ENCODE peak calls at places on chromosomes 5 and 9, in five cellular contexts. L, X, N, D and K are unnamed samples.

GRCh38 chr9:134396258-134396742 is 70.0 kb downstream of the RXRA start:
- DNase-seq in N (no peak), L (no peak), D (no peak), X (no peak), K (no peak)

GRCh38 chr9:77469515-77470197 is 178.5 kb downstream of the GNA14 start:
- DNase-seq in D (no peak), X (no peak), N (no peak), L (no peak), K (no peak)

GRCh38 chr9:88388886-88389617 is 808 bp downstream of the SPIN1 start:
- DNase-seq in D (peak), X (peak), N (no peak), L (peak), K (peak)

GRCh38 chr9:131651599-131651998 is 88.3 kb downstream of the RAPGEF1 start:
- DNase-seq in X (peak), L (no peak), N (no peak), D (no peak), K (peak)

GRCh38 chr9:79616013-79616412 is 44.2 kb downstream of the TLE4 start:
- DNase-seq in X (peak), L (no peak), N (no peak), D (no peak), K (no peak)

GRCh38 chr9:22079873-22080341 is 70.8 kb upstream of the CDKN2B start:
- DNase-seq in N (no peak), X (peak), L (no peak), D (no peak), K (no peak)

GRCh38 chr9:87250205-87250604 is 247.5 kb upstream of the DAPK1 start:
- DNase-seq in X (no peak), L (no peak), D (no peak), N (no peak), K (no peak)

GRCh38 chr5:92268343-92268742 is 885.2 kb upstream of the ARRDC3 start:
- DNase-seq in L (no peak), X (no peak), D (no peak), N (no peak), K (no peak)

GRCh38 chr9:117170567-117170966 is 244.3 kb downstream of the ASTN2 start:
- DNase-seq in L (no peak), D (no peak), N (no peak), X (no peak), K (no peak)

GRCh38 chr5:151068571-151069197 is 12.2 kb downstream of the TNIP1 start:
- DNase-seq in N (no peak), X (peak), D (no peak), L (no peak), K (no peak)
- H4K91ac ChIP-seq in N (no peak), X (peak), D (no peak), L (no peak), K (no peak)

DNA sequence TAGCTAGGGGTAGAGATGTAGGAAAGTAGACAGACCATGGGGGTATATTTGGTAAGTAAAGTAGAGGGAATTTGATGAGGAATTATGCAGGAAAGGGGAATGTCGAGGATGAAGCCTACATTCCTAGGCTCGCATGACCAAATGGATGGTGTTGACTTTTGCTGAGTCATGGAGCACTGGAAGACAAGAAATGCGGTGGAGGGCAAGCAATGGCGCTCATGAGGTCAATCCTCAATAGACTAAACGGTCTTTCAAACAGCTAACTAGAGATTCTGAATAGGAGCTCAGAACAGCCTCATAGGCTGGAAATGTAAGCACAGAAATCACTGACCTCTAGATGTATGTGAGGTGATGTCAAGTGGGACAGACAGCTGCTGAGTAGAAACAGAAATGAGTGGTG is 50.7 kb upstream of the FST start:
- DNase-seq in D (no peak), L (no peak), X (peak), N (no peak), K (peak)
- H4K91ac ChIP-seq in D (no peak), L (no peak), X (peak), N (no peak), K (peak)

GRCh38 chr5:76641514-76642120 is 18.4 kb upstream of the F2RL2 start:
- DNase-seq in L (peak), X (peak), D (peak), N (no peak), K (peak)
- H4K91ac ChIP-seq in L (no peak), X (no peak), D (no peak), N (no peak), K (no peak)

DNA sequence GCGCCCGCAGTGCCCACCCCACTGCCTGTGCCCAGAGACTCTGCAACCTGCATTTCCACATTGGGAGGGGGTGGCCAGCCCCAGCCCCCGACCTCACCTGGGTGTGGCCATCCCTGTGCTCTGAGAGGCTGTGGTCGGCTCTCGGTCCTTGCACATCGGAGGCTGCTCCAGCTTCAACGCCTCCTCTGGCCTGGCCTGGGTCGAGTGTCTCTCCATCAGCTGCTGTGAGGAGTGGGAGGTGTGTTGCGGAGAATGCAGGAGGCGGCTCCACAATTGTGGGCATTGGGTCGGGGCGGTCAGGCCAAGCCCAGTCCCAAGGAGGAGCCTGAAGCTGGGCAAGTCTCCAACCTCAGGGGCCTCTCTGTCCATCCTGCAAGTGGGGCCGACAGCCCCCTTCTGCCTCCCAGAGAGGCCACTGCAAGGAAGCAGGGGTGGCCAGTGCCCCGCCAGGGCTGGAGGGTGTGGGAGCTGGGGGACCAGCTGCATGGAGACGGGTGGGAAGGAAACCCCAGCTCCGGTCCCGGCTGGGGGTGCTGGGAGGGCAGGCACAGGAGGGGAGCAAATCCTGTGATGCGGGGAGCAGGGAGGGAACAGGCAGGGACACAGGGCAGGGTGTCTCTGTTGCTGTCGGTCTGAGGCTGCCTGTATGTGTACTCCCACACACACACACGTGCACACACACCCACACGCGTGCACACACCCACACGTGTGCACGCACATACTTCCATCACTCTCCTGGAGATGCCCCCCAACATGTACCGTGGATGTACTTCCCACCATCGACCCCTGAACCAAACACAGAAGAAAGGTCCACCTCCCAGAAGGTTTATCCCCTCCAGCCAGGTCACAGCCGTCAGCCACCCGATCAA is 28.9 kb downstream of the CCDC187 start:
- DNase-seq in D (no peak), N (no peak), L (no peak), X (no peak), K (no peak)
- H4K91ac ChIP-seq in D (no peak), N (peak), L (no peak), X (no peak), K (no peak)

DNA sequence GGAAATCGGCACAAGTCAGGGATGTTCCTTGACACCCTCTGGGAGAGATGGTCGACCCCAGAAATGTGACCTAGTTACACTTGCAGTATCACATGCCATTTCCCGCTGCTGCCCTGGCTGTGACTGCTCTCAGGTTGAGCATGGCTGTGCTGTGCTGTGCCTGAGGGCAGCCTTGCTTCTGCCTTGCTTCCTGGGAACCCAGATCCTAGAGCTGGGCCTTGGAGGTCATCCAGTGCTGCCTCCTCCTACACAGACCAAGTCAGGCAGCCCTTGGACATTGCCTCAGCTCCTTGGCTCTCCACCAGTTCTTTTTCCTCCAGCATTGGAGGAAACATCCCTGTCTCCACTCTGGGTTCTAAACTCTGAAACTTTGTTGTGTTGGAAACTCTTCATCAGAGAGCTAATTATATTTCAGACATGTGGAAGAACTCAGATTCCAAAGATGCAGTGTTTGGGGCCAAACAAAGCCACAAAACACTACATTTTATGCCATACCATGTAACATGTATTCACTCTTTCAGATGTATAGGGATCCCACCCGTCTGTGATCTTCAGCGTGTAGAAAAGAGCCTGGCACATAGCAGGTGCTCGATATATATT is 6.1 kb downstream of the MAMDC2 start:
- DNase-seq in X (peak), D (no peak), N (no peak), L (no peak), K (no peak)
- H4K91ac ChIP-seq in X (no peak), D (no peak), N (no peak), L (no peak), K (no peak)

GRCh38 chr9:38060688-38061087 is 8.3 kb downstream of the SHB start:
- DNase-seq in X (no peak), L (no peak), N (no peak), D (no peak), K (no peak)

GRCh38 chr9:38063363-38063707 is 5.7 kb downstream of the SHB start:
- DNase-seq in N (no peak), X (no peak), L (no peak), D (no peak), K (no peak)

GRCh38 chr9:38061326-38061947 is 7.6 kb downstream of the SHB start:
- DNase-seq in N (no peak), D (no peak), L (no peak), X (no peak), K (no peak)

GRCh38 chr9:38062106-38062497 is 6.9 kb downstream of the SHB start:
- DNase-seq in X (no peak), D (no peak), N (no peak), L (no peak), K (no peak)

GRCh38 chr9:38062498-38063362 is 6.3 kb downstream of the SHB start:
- DNase-seq in D (no peak), X (peak), N (no peak), L (no peak), K (no peak)
- H4K91ac ChIP-seq in D (no peak), X (no peak), N (peak), L (no peak), K (no peak)

GRCh38 chr5:65100846-65101678 is 332.3 kb downstream of the CWC27 start:
- DNase-seq in X (peak), L (peak), D (peak), N (peak), K (peak)

GRCh38 chr5:65101706-65102105 is 333.0 kb downstream of the CWC27 start:
- DNase-seq in N (no peak), D (no peak), X (peak), L (no peak), K (no peak)

GRCh38 chr5:65103674-65104035 is 334.9 kb downstream of the CWC27 start:
- DNase-seq in N (no peak), X (no peak), D (no peak), L (no peak), K (no peak)

GRCh38 chr5:65102826-65103673 is 334.3 kb downstream of the CWC27 start:
- DNase-seq in L (no peak), N (no peak), X (peak), D (peak), K (peak)

DNA sequence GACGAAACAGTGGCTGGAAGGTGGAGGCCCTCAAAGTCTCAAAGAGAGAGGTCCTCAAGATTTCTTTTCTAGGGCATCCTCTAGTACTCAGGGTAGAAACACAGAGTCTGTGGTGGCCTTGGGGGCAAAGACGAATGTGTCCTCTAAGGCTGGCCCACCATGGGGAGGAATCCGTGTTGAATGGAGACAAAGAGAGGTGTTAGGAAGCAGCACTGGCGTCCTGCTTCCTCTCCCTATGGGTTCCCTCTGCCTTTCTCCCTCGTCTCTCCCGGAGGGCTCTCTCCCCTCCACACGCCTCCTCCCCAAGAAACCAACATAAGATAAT is 333.7 kb downstream of the CWC27 start:
- DNase-seq in L (no peak), X (no peak), N (no peak), D (peak), K (no peak)
- H4K91ac ChIP-seq in L (no peak), X (peak), N (no peak), D (no peak), K (peak)